ENCODE peak calls at places on chromosomes 1 and 21, in six cellular contexts. One of them, this sample, is unnamed.

GRCh38 chr1:164576311-164577271 is 17.6 kb downstream of the PBX1 start:
- DNase-seq in WTC11: peak
- DNase-seq in CD8-positive, alpha-beta memory T cell: no peak
- DNase-seq in NCI-H774: no peak
- DNase-seq in right lobe of liver: no peak
- DNase-seq in stimulated activated CD4-positive, alpha-beta T cell treated with anti-CD3 and anti-CD28 coated beads, Interleukin-1b, Interleukin-23, amount 100 ng/mL, for 4 hours: no peak
- DNase-seq in this sample: no peak

GRCh38 chr1:21308847-21309652 is 18.8 kb upstream of the ECE1 start:
- DNase-seq in WTC11: no peak
- DNase-seq in stimulated activated CD4-positive, alpha-beta T cell treated with anti-CD3 and anti-CD28 coated beads, Interleukin-1b, Interleukin-23, amount 100 ng/mL, for 4 hours: no peak
- DNase-seq in CD8-positive, alpha-beta memory T cell: no peak
- DNase-seq in NCI-H774: no peak
- DNase-seq in right lobe of liver: no peak
- DNase-seq in this sample: no peak

GRCh38 chr1:55604194-55604593 is 389.0 kb upstream of the USP24 start:
- DNase-seq in WTC11: no peak
- DNase-seq in stimulated activated CD4-positive, alpha-beta T cell treated with anti-CD3 and anti-CD28 coated beads, Interleukin-1b, Interleukin-23, amount 100 ng/mL, for 4 hours: no peak
- DNase-seq in right lobe of liver: no peak
- DNase-seq in NCI-H774: no peak
- DNase-seq in CD8-positive, alpha-beta memory T cell: no peak
- DNase-seq in this sample: no peak

GRCh38 chr1:51671527-51672325 is 54.8 kb downstream of the OSBPL9 start:
- DNase-seq in stimulated activated CD4-positive, alpha-beta T cell treated with anti-CD3 and anti-CD28 coated beads, Interleukin-1b, Interleukin-23, amount 100 ng/mL, for 4 hours: no peak
- DNase-seq in right lobe of liver: no peak
- DNase-seq in NCI-H774: no peak
- DNase-seq in WTC11: no peak
- DNase-seq in CD8-positive, alpha-beta memory T cell: no peak
- DNase-seq in this sample: no peak

GRCh38 chr1:212190169-212190568 is 95.0 kb upstream of the PPP2R5A start:
- DNase-seq in right lobe of liver: no peak
- DNase-seq in CD8-positive, alpha-beta memory T cell: no peak
- DNase-seq in stimulated activated CD4-positive, alpha-beta T cell treated with anti-CD3 and anti-CD28 coated beads, Interleukin-1b, Interleukin-23, amount 100 ng/mL, for 4 hours: no peak
- DNase-seq in NCI-H774: no peak
- DNase-seq in WTC11: peak
- DNase-seq in this sample: no peak

GRCh38 chr1:223770621-223771315 is 58.4 kb downstream of the CAPN2 start:
- DNase-seq in CD8-positive, alpha-beta memory T cell: no peak
- DNase-seq in right lobe of liver: no peak
- DNase-seq in stimulated activated CD4-positive, alpha-beta T cell treated with anti-CD3 and anti-CD28 coated beads, Interleukin-1b, Interleukin-23, amount 100 ng/mL, for 4 hours: no peak
- DNase-seq in NCI-H774: no peak
- DNase-seq in WTC11: no peak
- DNase-seq in this sample: no peak

GRCh38 chr1:186869829-186870228 is 41.1 kb downstream of the PLA2G4A start:
- DNase-seq in WTC11: no peak
- DNase-seq in right lobe of liver: no peak
- DNase-seq in NCI-H774: no peak
- DNase-seq in CD8-positive, alpha-beta memory T cell: no peak
- DNase-seq in stimulated activated CD4-positive, alpha-beta T cell treated with anti-CD3 and anti-CD28 coated beads, Interleukin-1b, Interleukin-23, amount 100 ng/mL, for 4 hours: no peak
- DNase-seq in this sample: no peak

GRCh38 chr1:40628903-40629292 is 36.6 kb downstream of the RIMS3 start:
- DNase-seq in NCI-H774: no peak
- DNase-seq in CD8-positive, alpha-beta memory T cell: no peak
- DNase-seq in stimulated activated CD4-positive, alpha-beta T cell treated with anti-CD3 and anti-CD28 coated beads, Interleukin-1b, Interleukin-23, amount 100 ng/mL, for 4 hours: no peak
- DNase-seq in WTC11: no peak
- DNase-seq in right lobe of liver: no peak
- DNase-seq in this sample: no peak

GRCh38 chr1:22373252-22373651 is 78.4 kb upstream of the ZBTB40 start:
- DNase-seq in right lobe of liver: no peak
- DNase-seq in NCI-H774: no peak
- DNase-seq in WTC11: no peak
- DNase-seq in stimulated activated CD4-positive, alpha-beta T cell treated with anti-CD3 and anti-CD28 coated beads, Interleukin-1b, Interleukin-23, amount 100 ng/mL, for 4 hours: no peak
- DNase-seq in CD8-positive, alpha-beta memory T cell: no peak
- DNase-seq in this sample: no peak

GRCh38 chr21:45877821-45878469 is 103.6 kb upstream of the COL6A1 start:
- DNase-seq in WTC11: no peak
- DNase-seq in right lobe of liver: peak
- DNase-seq in CD8-positive, alpha-beta memory T cell: no peak
- DNase-seq in stimulated activated CD4-positive, alpha-beta T cell treated with anti-CD3 and anti-CD28 coated beads, Interleukin-1b, Interleukin-23, amount 100 ng/mL, for 4 hours: no peak
- DNase-seq in NCI-H774: no peak
- DNase-seq in this sample: no peak

GRCh38 chr1:223487514-223488259 is 94.5 kb downstream of the CCDC185 start:
- DNase-seq in stimulated activated CD4-positive, alpha-beta T cell treated with anti-CD3 and anti-CD28 coated beads, Interleukin-1b, Interleukin-23, amount 100 ng/mL, for 4 hours: no peak
- DNase-seq in WTC11: no peak
- DNase-seq in NCI-H774: peak
- DNase-seq in CD8-positive, alpha-beta memory T cell: no peak
- DNase-seq in right lobe of liver: no peak
- DNase-seq in this sample: no peak

GRCh38 chr1:53485478-53486394 is 26.5 kb downstream of the DMRTB1 start:
- DNase-seq in CD8-positive, alpha-beta memory T cell: peak
- DNase-seq in right lobe of liver: peak
- DNase-seq in NCI-H774: peak
- DNase-seq in WTC11: peak
- DNase-seq in stimulated activated CD4-positive, alpha-beta T cell treated with anti-CD3 and anti-CD28 coated beads, Interleukin-1b, Interleukin-23, amount 100 ng/mL, for 4 hours: peak
- DNase-seq in this sample: peak

GRCh38 chr1:3777078-3777547 is 4.6 kb downstream of the SMIM1 start:
- DNase-seq in NCI-H774: no peak
- DNase-seq in CD8-positive, alpha-beta memory T cell: no peak
- DNase-seq in right lobe of liver: no peak
- DNase-seq in WTC11: no peak
- DNase-seq in stimulated activated CD4-positive, alpha-beta T cell treated with anti-CD3 and anti-CD28 coated beads, Interleukin-1b, Interleukin-23, amount 100 ng/mL, for 4 hours: no peak
- DNase-seq in this sample: no peak

GRCh38 chr1:163897401-163898169 is 575.8 kb downstream of the NUF2 start:
- DNase-seq in WTC11: no peak
- DNase-seq in NCI-H774: no peak
- DNase-seq in CD8-positive, alpha-beta memory T cell: no peak
- DNase-seq in stimulated activated CD4-positive, alpha-beta T cell treated with anti-CD3 and anti-CD28 coated beads, Interleukin-1b, Interleukin-23, amount 100 ng/mL, for 4 hours: no peak
- DNase-seq in right lobe of liver: no peak
- DNase-seq in this sample: peak

GRCh38 chr1:157968951-157969350 is 24.5 kb upstream of the KIRREL1 start:
- DNase-seq in WTC11: no peak
- DNase-seq in NCI-H774: no peak
- DNase-seq in stimulated activated CD4-positive, alpha-beta T cell treated with anti-CD3 and anti-CD28 coated beads, Interleukin-1b, Interleukin-23, amount 100 ng/mL, for 4 hours: no peak
- DNase-seq in right lobe of liver: no peak
- DNase-seq in CD8-positive, alpha-beta memory T cell: no peak
- DNase-seq in this sample: no peak

GRCh38 chr1:39262802-39263201 is 58.3 kb downstream of the MACF1 start:
- DNase-seq in right lobe of liver: no peak
- DNase-seq in stimulated activated CD4-positive, alpha-beta T cell treated with anti-CD3 and anti-CD28 coated beads, Interleukin-1b, Interleukin-23, amount 100 ng/mL, for 4 hours: no peak
- DNase-seq in NCI-H774: no peak
- DNase-seq in WTC11: no peak
- DNase-seq in CD8-positive, alpha-beta memory T cell: no peak
- DNase-seq in this sample: no peak

GRCh38 chr1:232853994-232854532 is 48.8 kb downstream of the MAP10 start:
- DNase-seq in WTC11: no peak
- DNase-seq in stimulated activated CD4-positive, alpha-beta T cell treated with anti-CD3 and anti-CD28 coated beads, Interleukin-1b, Interleukin-23, amount 100 ng/mL, for 4 hours: no peak
- DNase-seq in right lobe of liver: no peak
- DNase-seq in CD8-positive, alpha-beta memory T cell: no peak
- DNase-seq in NCI-H774: no peak
- DNase-seq in this sample: no peak

GRCh38 chr1:17176306-17177061 is 28.4 kb upstream of the PADI1 start:
- DNase-seq in stimulated activated CD4-positive, alpha-beta T cell treated with anti-CD3 and anti-CD28 coated beads, Interleukin-1b, Interleukin-23, amount 100 ng/mL, for 4 hours: no peak
- DNase-seq in CD8-positive, alpha-beta memory T cell: no peak
- DNase-seq in NCI-H774: no peak
- DNase-seq in WTC11: no peak
- DNase-seq in right lobe of liver: no peak
- DNase-seq in this sample: no peak

GRCh38 chr1:201361652-201362504 is 15.6 kb downstream of the TNNT2 start:
- DNase-seq in CD8-positive, alpha-beta memory T cell: no peak
- DNase-seq in WTC11: peak
- DNase-seq in NCI-H774: peak
- DNase-seq in stimulated activated CD4-positive, alpha-beta T cell treated with anti-CD3 and anti-CD28 coated beads, Interleukin-1b, Interleukin-23, amount 100 ng/mL, for 4 hours: no peak
- DNase-seq in right lobe of liver: peak
- DNase-seq in this sample: no peak

GRCh38 chr21:43667191-43667904 is 8.0 kb downstream of the RRP1B start:
- DNase-seq in NCI-H774: no peak
- DNase-seq in right lobe of liver: no peak
- DNase-seq in stimulated activated CD4-positive, alpha-beta T cell treated with anti-CD3 and anti-CD28 coated beads, Interleukin-1b, Interleukin-23, amount 100 ng/mL, for 4 hours: no peak
- DNase-seq in CD8-positive, alpha-beta memory T cell: no peak
- DNase-seq in WTC11: no peak
- DNase-seq in this sample: no peak

GRCh38 chr1:178494569-178494971 is 2.2 kb downstream of the CLEC20A start:
- DNase-seq in WTC11: no peak
- DNase-seq in CD8-positive, alpha-beta memory T cell: no peak
- DNase-seq in stimulated activated CD4-positive, alpha-beta T cell treated with anti-CD3 and anti-CD28 coated beads, Interleukin-1b, Interleukin-23, amount 100 ng/mL, for 4 hours: no peak
- DNase-seq in right lobe of liver: no peak
- DNase-seq in NCI-H774: no peak
- DNase-seq in this sample: no peak

GRCh38 chr1:31152181-31152768 is 86.8 kb upstream of the PUM1 start:
- DNase-seq in right lobe of liver: no peak
- DNase-seq in stimulated activated CD4-positive, alpha-beta T cell treated with anti-CD3 and anti-CD28 coated beads, Interleukin-1b, Interleukin-23, amount 100 ng/mL, for 4 hours: no peak
- DNase-seq in NCI-H774: no peak
- DNase-seq in WTC11: no peak
- DNase-seq in CD8-positive, alpha-beta memory T cell: no peak
- DNase-seq in this sample: no peak

GRCh38 chr1:34844252-34844634 is 15.3 kb downstream of the SMIM12 start:
- DNase-seq in CD8-positive, alpha-beta memory T cell: no peak
- DNase-seq in WTC11: peak
- DNase-seq in right lobe of liver: no peak
- DNase-seq in NCI-H774: peak
- DNase-seq in stimulated activated CD4-positive, alpha-beta T cell treated with anti-CD3 and anti-CD28 coated beads, Interleukin-1b, Interleukin-23, amount 100 ng/mL, for 4 hours: no peak
- DNase-seq in this sample: no peak

GRCh38 chr21:39159342-39160063 is 23.7 kb downstream of the PSMG1 start:
- DNase-seq in WTC11: no peak
- DNase-seq in NCI-H774: no peak
- DNase-seq in CD8-positive, alpha-beta memory T cell: no peak
- DNase-seq in right lobe of liver: no peak
- DNase-seq in stimulated activated CD4-positive, alpha-beta T cell treated with anti-CD3 and anti-CD28 coated beads, Interleukin-1b, Interleukin-23, amount 100 ng/mL, for 4 hours: no peak
- DNase-seq in this sample: no peak

GRCh38 chr1:231236131-231236571 is 4.9 kb upstream of the GNPAT start:
- DNase-seq in CD8-positive, alpha-beta memory T cell: no peak
- DNase-seq in right lobe of liver: no peak
- DNase-seq in stimulated activated CD4-positive, alpha-beta T cell treated with anti-CD3 and anti-CD28 coated beads, Interleukin-1b, Interleukin-23, amount 100 ng/mL, for 4 hours: no peak
- DNase-seq in NCI-H774: peak
- DNase-seq in WTC11: no peak
- DNase-seq in this sample: no peak

GRCh38 chr1:158901623-158902022 is 29.7 kb upstream of the PYHIN1 start:
- DNase-seq in CD8-positive, alpha-beta memory T cell: no peak
- DNase-seq in stimulated activated CD4-positive, alpha-beta T cell treated with anti-CD3 and anti-CD28 coated beads, Interleukin-1b, Interleukin-23, amount 100 ng/mL, for 4 hours: no peak
- DNase-seq in NCI-H774: no peak
- DNase-seq in right lobe of liver: no peak
- DNase-seq in WTC11: no peak
- DNase-seq in this sample: no peak

GRCh38 chr1:14531519-14531918 is 67.0 kb upstream of the KAZN start:
- DNase-seq in CD8-positive, alpha-beta memory T cell: no peak
- DNase-seq in stimulated activated CD4-positive, alpha-beta T cell treated with anti-CD3 and anti-CD28 coated beads, Interleukin-1b, Interleukin-23, amount 100 ng/mL, for 4 hours: no peak
- DNase-seq in right lobe of liver: no peak
- DNase-seq in NCI-H774: no peak
- DNase-seq in WTC11: no peak
- DNase-seq in this sample: no peak

GRCh38 chr1:94628174-94628843 is 86.8 kb upstream of the F3 start:
- DNase-seq in stimulated activated CD4-positive, alpha-beta T cell treated with anti-CD3 and anti-CD28 coated beads, Interleukin-1b, Interleukin-23, amount 100 ng/mL, for 4 hours: no peak
- DNase-seq in WTC11: no peak
- DNase-seq in CD8-positive, alpha-beta memory T cell: no peak
- DNase-seq in right lobe of liver: no peak
- DNase-seq in NCI-H774: no peak
- DNase-seq in this sample: no peak

GRCh38 chr1:41728403-41729202 is 190.1 kb downstream of the HIVEP3 start:
- DNase-seq in CD8-positive, alpha-beta memory T cell: no peak
- DNase-seq in right lobe of liver: no peak
- DNase-seq in NCI-H774: no peak
- DNase-seq in stimulated activated CD4-positive, alpha-beta T cell treated with anti-CD3 and anti-CD28 coated beads, Interleukin-1b, Interleukin-23, amount 100 ng/mL, for 4 hours: no peak
- DNase-seq in WTC11: no peak
- DNase-seq in this sample: no peak

GRCh38 chr1:234760303-234760723 is 150.3 kb upstream of the IRF2BP2 start:
- DNase-seq in stimulated activated CD4-positive, alpha-beta T cell treated with anti-CD3 and anti-CD28 coated beads, Interleukin-1b, Interleukin-23, amount 100 ng/mL, for 4 hours: no peak
- DNase-seq in NCI-H774: no peak
- DNase-seq in CD8-positive, alpha-beta memory T cell: no peak
- DNase-seq in right lobe of liver: no peak
- DNase-seq in WTC11: no peak
- DNase-seq in this sample: no peak

GRCh38 chr21:25515484-25516405 is 91.5 kb downstream of the MRPL39 start:
- DNase-seq in stimulated activated CD4-positive, alpha-beta T cell treated with anti-CD3 and anti-CD28 coated beads, Interleukin-1b, Interleukin-23, amount 100 ng/mL, for 4 hours: no peak
- DNase-seq in NCI-H774: no peak
- DNase-seq in right lobe of liver: no peak
- DNase-seq in CD8-positive, alpha-beta memory T cell: no peak
- DNase-seq in WTC11: no peak
- DNase-seq in this sample: no peak

GRCh38 chr1:163395767-163396166 is 74.0 kb downstream of the NUF2 start:
- DNase-seq in right lobe of liver: no peak
- DNase-seq in CD8-positive, alpha-beta memory T cell: no peak
- DNase-seq in WTC11: no peak
- DNase-seq in NCI-H774: no peak
- DNase-seq in stimulated activated CD4-positive, alpha-beta T cell treated with anti-CD3 and anti-CD28 coated beads, Interleukin-1b, Interleukin-23, amount 100 ng/mL, for 4 hours: no peak
- DNase-seq in this sample: no peak

GRCh38 chr1:157347508-157347907 is 204.8 kb downstream of the FCRL5 start:
- DNase-seq in right lobe of liver: no peak
- DNase-seq in WTC11: no peak
- DNase-seq in CD8-positive, alpha-beta memory T cell: no peak
- DNase-seq in NCI-H774: no peak
- DNase-seq in stimulated activated CD4-positive, alpha-beta T cell treated with anti-CD3 and anti-CD28 coated beads, Interleukin-1b, Interleukin-23, amount 100 ng/mL, for 4 hours: no peak
- DNase-seq in this sample: no peak

GRCh38 chr1:247119600-247120407 is 15.6 kb upstream of the ZNF669 start:
- DNase-seq in right lobe of liver: no peak
- DNase-seq in WTC11: no peak
- DNase-seq in stimulated activated CD4-positive, alpha-beta T cell treated with anti-CD3 and anti-CD28 coated beads, Interleukin-1b, Interleukin-23, amount 100 ng/mL, for 4 hours: no peak
- DNase-seq in CD8-positive, alpha-beta memory T cell: no peak
- DNase-seq in NCI-H774: no peak
- DNase-seq in this sample: no peak

GRCh38 chr1:114467491-114467890 is 43.5 kb downstream of the TRIM33 start:
- DNase-seq in NCI-H774: no peak
- DNase-seq in right lobe of liver: no peak
- DNase-seq in stimulated activated CD4-positive, alpha-beta T cell treated with anti-CD3 and anti-CD28 coated beads, Interleukin-1b, Interleukin-23, amount 100 ng/mL, for 4 hours: no peak
- DNase-seq in CD8-positive, alpha-beta memory T cell: no peak
- DNase-seq in WTC11: no peak
- DNase-seq in this sample: no peak

GRCh38 chr1:147072371-147073061 is 99.8 kb downstream of the PRKAB2 start:
- DNase-seq in NCI-H774: peak
- DNase-seq in WTC11: peak
- DNase-seq in stimulated activated CD4-positive, alpha-beta T cell treated with anti-CD3 and anti-CD28 coated beads, Interleukin-1b, Interleukin-23, amount 100 ng/mL, for 4 hours: peak
- DNase-seq in CD8-positive, alpha-beta memory T cell: no peak
- DNase-seq in right lobe of liver: no peak
- DNase-seq in this sample: no peak

GRCh38 chr1:40316595-40317393 is at the start of gene COL9A2:
- DNase-seq in CD8-positive, alpha-beta memory T cell: peak
- DNase-seq in NCI-H774: peak
- DNase-seq in WTC11: peak
- DNase-seq in right lobe of liver: no peak
- DNase-seq in stimulated activated CD4-positive, alpha-beta T cell treated with anti-CD3 and anti-CD28 coated beads, Interleukin-1b, Interleukin-23, amount 100 ng/mL, for 4 hours: peak
- DNase-seq in this sample: no peak

GRCh38 chr1:156154317-156154749 is 948 bp downstream of the SEMA4A start:
- DNase-seq in WTC11: no peak
- DNase-seq in CD8-positive, alpha-beta memory T cell: no peak
- DNase-seq in NCI-H774: no peak
- DNase-seq in stimulated activated CD4-positive, alpha-beta T cell treated with anti-CD3 and anti-CD28 coated beads, Interleukin-1b, Interleukin-23, amount 100 ng/mL, for 4 hours: no peak
- DNase-seq in right lobe of liver: no peak
- DNase-seq in this sample: no peak

GRCh38 chr21:15422761-15423160 is 307.0 kb upstream of the USP25 start:
- DNase-seq in NCI-H774: no peak
- DNase-seq in stimulated activated CD4-positive, alpha-beta T cell treated with anti-CD3 and anti-CD28 coated beads, Interleukin-1b, Interleukin-23, amount 100 ng/mL, for 4 hours: no peak
- DNase-seq in WTC11: no peak
- DNase-seq in CD8-positive, alpha-beta memory T cell: no peak
- DNase-seq in right lobe of liver: no peak
- DNase-seq in this sample: no peak

GRCh38 chr1:39754906-39755504 is 16.1 kb downstream of the OXCT2 start:
- DNase-seq in WTC11: no peak
- DNase-seq in right lobe of liver: no peak
- DNase-seq in stimulated activated CD4-positive, alpha-beta T cell treated with anti-CD3 and anti-CD28 coated beads, Interleukin-1b, Interleukin-23, amount 100 ng/mL, for 4 hours: no peak
- DNase-seq in CD8-positive, alpha-beta memory T cell: no peak
- DNase-seq in NCI-H774: no peak
- DNase-seq in this sample: no peak